ENCODE peak calls at places on chromosomes 3 and 15, in five cellular contexts. One of them, this sample, is unnamed.

GRCh38 chr15:31256385-31257265 is 70.0 kb upstream of the KLF13 start:
- DNase-seq in T47D: no peak
- DNase-seq in GM12878: no peak
- DNase-seq in K562: no peak
- DNase-seq in SK-N-SH: no peak
- DNase-seq in this sample: no peak

GRCh38 chr3:188092648-188093047 is 61.3 kb upstream of the LPP start:
- DNase-seq in T47D: no peak
- DNase-seq in GM12878: no peak
- DNase-seq in SK-N-SH: no peak
- DNase-seq in K562: no peak
- DNase-seq in this sample: no peak

GRCh38 chr3:49869525-49870126 is at the start of gene CAMKV:
- DNase-seq in GM12878: no peak
- DNase-seq in SK-N-SH: peak
- DNase-seq in K562: peak
- DNase-seq in T47D: no peak
- DNase-seq in this sample: no peak

GRCh38 chr3:70531063-70531657 is 218.7 kb upstream of the MDFIC2 start:
- DNase-seq in SK-N-SH: peak
- DNase-seq in GM12878: no peak
- DNase-seq in T47D: peak
- DNase-seq in K562: peak
- DNase-seq in this sample: no peak

GRCh38 chr3:156648086-156648485 is 26.3 kb upstream of the TIPARP start:
- DNase-seq in T47D: no peak
- DNase-seq in SK-N-SH: no peak
- DNase-seq in GM12878: no peak
- DNase-seq in K562: no peak
- DNase-seq in this sample: no peak

GRCh38 chr3:39141211-39141995 is 12.0 kb downstream of the CSRNP1 start:
- DNase-seq in SK-N-SH: peak
- DNase-seq in T47D: peak
- DNase-seq in K562: no peak
- DNase-seq in GM12878: no peak
- DNase-seq in this sample: no peak

GRCh38 chr15:75002398-75002797 is 7.0 kb downstream of the SCAMP5 start:
- DNase-seq in T47D: no peak
- DNase-seq in SK-N-SH: peak
- DNase-seq in K562: no peak
- DNase-seq in GM12878: no peak
- DNase-seq in this sample: no peak

GRCh38 chr15:63057454-63058335 is 15.1 kb downstream of the TPM1 start:
- DNase-seq in T47D: no peak
- DNase-seq in GM12878: no peak
- DNase-seq in K562: no peak
- DNase-seq in SK-N-SH: no peak
- DNase-seq in this sample: no peak

GRCh38 chr15:70976856-70977255 is 84.2 kb downstream of the LRRC49 start:
- DNase-seq in K562: no peak
- DNase-seq in T47D: no peak
- DNase-seq in SK-N-SH: no peak
- DNase-seq in GM12878: no peak
- DNase-seq in this sample: no peak

GRCh38 chr15:74614744-74615312 is 808 bp upstream of the CLK3 start:
- DNase-seq in SK-N-SH: peak
- DNase-seq in GM12878: peak
- DNase-seq in K562: peak
- DNase-seq in T47D: peak
- DNase-seq in this sample: no peak

GRCh38 chr3:1235526-1236120 is 142.8 kb downstream of the CNTN6 start:
- DNase-seq in K562: no peak
- DNase-seq in T47D: no peak
- DNase-seq in SK-N-SH: no peak
- DNase-seq in GM12878: no peak
- DNase-seq in this sample: no peak

GRCh38 chr15:44033894-44034293 is 161.2 kb downstream of the FRMD5 start:
- DNase-seq in T47D: no peak
- DNase-seq in SK-N-SH: peak
- DNase-seq in GM12878: no peak
- DNase-seq in K562: no peak
- DNase-seq in this sample: peak

GRCh38 chr3:128551464-128551863 is 58.5 kb upstream of the GATA2 start:
- DNase-seq in GM12878: no peak
- DNase-seq in SK-N-SH: no peak
- DNase-seq in K562: no peak
- DNase-seq in T47D: no peak
- DNase-seq in this sample: no peak

GRCh38 chr3:174937488-174937887 is 78.4 kb downstream of the NAALADL2 start:
- DNase-seq in GM12878: no peak
- DNase-seq in T47D: no peak
- DNase-seq in SK-N-SH: no peak
- DNase-seq in K562: no peak
- DNase-seq in this sample: no peak
- TF ChIP-seq JUND in GM12878: no peak
- TF ChIP-seq JUND in T47D: no peak
- TF ChIP-seq JUND in SK-N-SH: peak
- TF ChIP-seq JUND in K562: no peak
- TF ChIP-seq JUND in this sample: no peak

GRCh38 chr3:87755852-87756251 is 303.0 kb downstream of the CGGBP1 start:
- DNase-seq in T47D: no peak
- DNase-seq in GM12878: no peak
- DNase-seq in K562: no peak
- DNase-seq in SK-N-SH: no peak
- DNase-seq in this sample: no peak

GRCh38 chr3:87761795-87762194 is 297.0 kb downstream of the CGGBP1 start:
- DNase-seq in T47D: no peak
- DNase-seq in SK-N-SH: no peak
- DNase-seq in K562: no peak
- DNase-seq in GM12878: no peak
- DNase-seq in this sample: no peak

GRCh38 chr3:87761341-87761740 is 297.5 kb downstream of the CGGBP1 start:
- DNase-seq in GM12878: no peak
- DNase-seq in SK-N-SH: no peak
- DNase-seq in T47D: no peak
- DNase-seq in K562: no peak
- DNase-seq in this sample: no peak

GRCh38 chr3:87756616-87757015 is 302.2 kb downstream of the CGGBP1 start:
- DNase-seq in K562: no peak
- DNase-seq in SK-N-SH: no peak
- DNase-seq in T47D: peak
- DNase-seq in GM12878: no peak
- DNase-seq in this sample: no peak
- TF ChIP-seq JUND in K562: no peak
- TF ChIP-seq JUND in SK-N-SH: no peak
- TF ChIP-seq JUND in T47D: no peak
- TF ChIP-seq JUND in GM12878: no peak
- TF ChIP-seq JUND in this sample: no peak

DNA sequence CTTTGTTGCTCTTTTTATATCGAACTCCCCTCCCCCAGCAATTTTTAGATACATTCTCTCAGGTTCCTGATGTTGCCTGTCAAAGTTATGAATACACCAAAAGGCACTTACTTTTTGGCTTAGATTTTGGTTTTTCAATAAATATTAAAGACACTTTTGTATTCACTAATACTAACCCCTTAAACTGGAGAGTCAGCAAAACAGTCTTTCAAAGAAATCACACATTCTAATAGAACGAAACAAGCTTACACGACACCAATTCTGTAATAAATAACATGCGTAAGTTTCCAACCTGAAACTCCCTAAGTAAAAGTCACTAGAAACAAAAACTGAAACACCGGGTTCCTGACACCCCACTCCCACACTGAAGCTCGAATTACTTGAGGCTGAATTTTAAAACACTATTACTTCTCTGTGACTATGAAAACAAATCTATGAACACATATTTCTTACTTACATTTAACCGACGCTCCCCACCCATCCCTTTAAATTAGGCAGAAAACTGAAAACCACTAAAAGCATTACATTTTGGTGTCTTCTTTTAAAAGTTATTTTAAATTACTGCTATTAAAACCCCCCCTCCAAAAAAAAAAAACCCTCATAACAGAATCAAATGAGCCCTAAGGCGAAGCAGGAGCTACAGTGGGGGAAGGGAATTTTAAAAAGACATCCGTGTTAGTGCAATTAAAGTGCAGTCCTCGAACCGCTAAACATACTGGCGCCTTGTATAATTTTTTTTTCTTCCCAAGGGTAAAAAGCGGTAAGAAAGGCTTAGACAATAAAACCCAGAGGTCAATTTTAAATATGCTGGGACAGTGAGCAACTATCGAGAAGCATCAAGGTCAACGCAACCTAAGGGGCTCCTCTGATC is 940 bp downstream of the SPPL2A start:
- DNase-seq in SK-N-SH: peak
- DNase-seq in T47D: peak
- DNase-seq in K562: no peak
- DNase-seq in GM12878: peak
- DNase-seq in this sample: no peak
- TF ChIP-seq JUND in SK-N-SH: no peak
- TF ChIP-seq JUND in T47D: no peak
- TF ChIP-seq JUND in K562: no peak
- TF ChIP-seq JUND in GM12878: no peak
- TF ChIP-seq JUND in this sample: no peak

DNA sequence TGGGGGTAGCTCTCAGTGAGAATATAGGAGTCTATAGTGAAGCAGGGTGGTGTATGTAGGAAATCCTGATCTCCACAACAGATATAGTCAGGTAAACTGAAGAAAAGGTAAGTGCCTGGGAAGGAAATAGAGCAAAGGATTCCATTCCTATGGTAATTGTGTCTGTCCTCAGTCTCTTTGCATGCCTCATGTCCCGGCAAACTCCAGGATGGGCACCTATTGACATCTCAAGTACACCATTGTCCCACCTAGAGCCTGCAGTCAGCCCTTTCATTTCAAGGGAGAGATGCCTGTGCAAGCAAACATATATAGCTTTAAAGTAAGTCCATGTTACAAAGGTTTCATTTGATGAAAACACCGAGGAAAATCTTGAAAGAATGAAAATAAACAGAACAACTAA is 257.7 kb upstream of the AZI2 start:
- DNase-seq in SK-N-SH: no peak
- DNase-seq in T47D: no peak
- DNase-seq in GM12878: no peak
- DNase-seq in K562: no peak
- DNase-seq in this sample: no peak
- TF ChIP-seq JUND in SK-N-SH: no peak
- TF ChIP-seq JUND in T47D: no peak
- TF ChIP-seq JUND in GM12878: no peak
- TF ChIP-seq JUND in K562: no peak
- TF ChIP-seq JUND in this sample: no peak

GRCh38 chr3:44832965-44833364 is 28.7 kb upstream of the TMEM42 start:
- DNase-seq in K562: no peak
- DNase-seq in T47D: no peak
- DNase-seq in SK-N-SH: no peak
- DNase-seq in GM12878: no peak
- DNase-seq in this sample: no peak
- TF ChIP-seq JUND in K562: no peak
- TF ChIP-seq JUND in T47D: no peak
- TF ChIP-seq JUND in SK-N-SH: no peak
- TF ChIP-seq JUND in GM12878: no peak
- TF ChIP-seq JUND in this sample: no peak

This sample was measured in HCT116.